ENCODE peak calls at places on chromosomes 7 and 10, in seven cellular contexts. B is prostate gland; Z is heart left ventricle; U is body of pancreas; K is left ventricle myocardium inferior; V is CD8-positive, alpha-beta memory T cell; T is HCT116. C is an unnamed sample. For H3K36me3, the result is how much of the 10 kb centered on the place peaks cover.

GRCh38 chr10:88881922-88882645 is 2.0 kb downstream of the STAMBPL1 start:
- DNase-seq in K (no peak), B (no peak), Z (no peak), T (no peak), V (no peak), U (no peak), C (no peak)

GRCh38 chr7:18461785-18462467 is 33.6 kb upstream of the HDAC9 start:
- DNase-seq in V (no peak), B (no peak), U (no peak), T (no peak), K (no peak), Z (no peak), C (no peak)

GRCh38 chr10:128934492-128934891 is 532.5 kb upstream of the MGMT start:
- DNase-seq in Z (no peak), B (no peak), K (no peak), V (no peak), T (no peak), U (no peak), C (no peak)

GRCh38 chr7:112986256-112987031 is 100.2 kb downstream of the GPR85 start:
- DNase-seq in U (no peak), T (no peak), V (no peak), K (no peak), Z (no peak), B (no peak), C (no peak)

GRCh38 chr10:97096327-97097153 is 89.2 kb downstream of the SLIT1 start:
- DNase-seq in B (no peak), K (peak), Z (peak), U (no peak), T (no peak), V (peak), C (no peak)

GRCh38 chr10:17453377-17454091 is 861 bp downstream of the ST8SIA6 start:
- DNase-seq in V (peak), K (peak), Z (peak), T (no peak), U (peak), B (peak), C (peak)

GRCh38 chr7:113217314-113217713 is 99.0 kb upstream of the SMIM30 start:
- DNase-seq in B (no peak), U (no peak), Z (no peak), K (no peak), T (no peak), V (no peak), C (no peak)

GRCh38 chr10:131494451-131494850 is 182.9 kb upstream of the TCERG1L start:
- DNase-seq in Z (no peak), T (no peak), K (no peak), B (no peak), U (no peak), V (no peak), C (no peak)

GRCh38 chr7:134619627-134620331 is 26.9 kb upstream of the BPGM start:
- DNase-seq in U (no peak), V (no peak), Z (no peak), T (no peak), B (no peak), K (no peak), C (no peak)

GRCh38 chr10:130615463-130615862 is 479.3 kb downstream of the GLRX3 start:
- DNase-seq in U (no peak), Z (no peak), V (no peak), K (no peak), B (no peak), T (no peak), C (no peak)

GRCh38 chr7:116052006-116052405 is 21.4 kb upstream of the TFEC start:
- DNase-seq in K (no peak), U (no peak), Z (no peak), T (no peak), V (no peak), B (no peak), C (no peak)

GRCh38 chr10:36681751-36682633 is 443.4 kb upstream of the ANKRD30A start:
- DNase-seq in Z (no peak), V (no peak), T (no peak), B (no peak), K (no peak), U (no peak), C (no peak)

GRCh38 chr10:64486149-64486548 is 964.9 kb downstream of the REEP3 start:
- DNase-seq in Z (no peak), K (no peak), V (no peak), U (no peak), T (no peak), B (no peak), C (no peak)

GRCh38 chr7:65438593-65438992 is 64.9 kb downstream of the ZNF92 start:
- DNase-seq in T (peak), V (no peak), U (no peak), K (no peak), Z (no peak), B (no peak), C (no peak)

GRCh38 chr7:83410989-83411591 is 237.8 kb downstream of the SEMA3E start:
- DNase-seq in T (peak), B (peak), U (peak), V (no peak), K (no peak), Z (no peak), C (peak)

GRCh38 chr10:8919291-8919690 is 864.8 kb downstream of the GATA3 start:
- DNase-seq in T (no peak), V (no peak), B (no peak), Z (no peak), K (no peak), U (no peak), C (no peak)

GRCh38 chr10:96309631-96310358 is 5.6 kb downstream of the DNTT start:
- DNase-seq in T (no peak), B (no peak), Z (no peak), V (no peak), U (no peak), K (no peak), C (no peak)

GRCh38 chr10:10330481-10330880 is 687.2 kb upstream of the CELF2 start:
- DNase-seq in U (no peak), Z (no peak), B (no peak), K (no peak), T (no peak), V (no peak), C (no peak)

GRCh38 chr7:98251251-98251843 is 685 bp downstream of the TECPR1 start:
- DNase-seq in Z (peak), T (no peak), B (peak), U (no peak), V (peak), K (no peak), C (peak)

GRCh38 chr7:42068554-42069280 is 168.3 kb downstream of the GLI3 start:
- DNase-seq in Z (no peak), K (no peak), T (no peak), V (no peak), B (no peak), U (no peak), C (no peak)

GRCh38 chr7:152144557-152145245 is 119.2 kb downstream of the GALNT11 start:
- DNase-seq in T (no peak), B (no peak), V (no peak), Z (no peak), U (no peak), K (no peak), C (peak)
- H3K36me3 ChIP-seq in T (under half), B (under half), V (under half), Z (under half), U (under half), K (half or more), C (under half)

GRCh38 chr7:1022801-1023465 is 21.4 kb upstream of the GPR146 start:
- DNase-seq in B (no peak), K (no peak), U (no peak), T (no peak), V (no peak), Z (no peak), C (no peak)

GRCh38 chr7:1020849-1021251 is 23.5 kb upstream of the GPR146 start:
- DNase-seq in T (no peak), B (no peak), K (no peak), Z (no peak), V (no peak), U (no peak), C (no peak)

GRCh38 chr7:1022356-1022755 is 22.0 kb upstream of the GPR146 start:
- DNase-seq in K (no peak), B (no peak), Z (no peak), T (no peak), U (no peak), V (no peak), C (no peak)

GRCh38 chr7:1021366-1021765 is 23.0 kb upstream of the GPR146 start:
- DNase-seq in V (no peak), B (no peak), K (no peak), Z (no peak), U (no peak), T (no peak), C (no peak)

DNA sequence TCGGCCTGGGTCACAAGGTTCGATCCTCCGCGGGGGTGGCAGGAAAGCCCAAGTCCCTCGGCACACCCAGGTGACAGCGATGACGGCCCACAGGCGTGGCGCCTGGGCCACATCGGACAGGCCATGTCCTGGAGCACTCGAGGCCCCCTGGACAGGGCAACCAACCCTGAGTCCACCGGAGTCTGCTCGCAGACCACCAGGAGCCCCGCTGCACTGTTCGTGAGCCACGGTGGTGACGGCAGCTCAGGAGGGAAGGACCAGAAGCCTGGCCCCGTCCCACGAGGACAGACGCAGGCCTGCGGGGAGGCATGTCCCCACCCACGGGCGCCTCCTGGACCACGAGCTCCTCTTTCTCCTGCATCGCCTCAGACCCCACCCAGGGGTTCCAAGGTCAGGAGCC is 22.4 kb upstream of the GPR146 start:
- DNase-seq in Z (no peak), T (no peak), V (no peak), K (no peak), U (no peak), B (no peak), C (no peak)
- H3K36me3 ChIP-seq in Z (under half), T (under half), V (under half), K (under half), U (under half), B (under half), C (under half)

GRCh38 chr10:43172645-43173044 is 34.4 kb downstream of the CSGALNACT2 start:
- DNase-seq in B (no peak), T (no peak), K (no peak), V (no peak), U (no peak), Z (no peak), C (no peak)
- H3K36me3 ChIP-seq in B (under half), T (under half), K (half or more), V (under half), U (under half), Z (under half), C (half or more)

DNA sequence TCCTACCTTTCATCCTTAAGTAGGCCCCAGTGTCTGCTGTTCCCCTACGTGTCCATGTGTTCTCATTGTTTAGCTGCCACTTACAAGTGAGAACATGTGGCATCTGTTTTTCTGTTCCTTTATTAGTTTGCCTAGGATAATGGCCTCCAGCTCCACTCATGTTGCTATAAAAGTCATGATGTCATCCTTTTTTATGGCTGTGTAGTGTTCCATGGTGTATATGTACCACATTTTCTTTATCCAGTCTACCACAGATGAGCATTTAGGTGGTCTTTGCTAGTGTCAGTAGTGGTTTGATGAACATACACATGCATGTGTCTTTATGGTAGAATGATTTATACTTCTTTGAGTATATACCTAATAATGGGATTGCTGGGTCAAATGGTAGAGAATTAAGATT is 146.2 kb upstream of the SLC26A5 start:
- DNase-seq in Z (no peak), U (no peak), B (no peak), T (no peak), V (no peak), K (no peak), C (no peak)
- H3K36me3 ChIP-seq in Z (under half), U (under half), B (under half), T (under half), V (under half), K (under half), C (under half)

DNA sequence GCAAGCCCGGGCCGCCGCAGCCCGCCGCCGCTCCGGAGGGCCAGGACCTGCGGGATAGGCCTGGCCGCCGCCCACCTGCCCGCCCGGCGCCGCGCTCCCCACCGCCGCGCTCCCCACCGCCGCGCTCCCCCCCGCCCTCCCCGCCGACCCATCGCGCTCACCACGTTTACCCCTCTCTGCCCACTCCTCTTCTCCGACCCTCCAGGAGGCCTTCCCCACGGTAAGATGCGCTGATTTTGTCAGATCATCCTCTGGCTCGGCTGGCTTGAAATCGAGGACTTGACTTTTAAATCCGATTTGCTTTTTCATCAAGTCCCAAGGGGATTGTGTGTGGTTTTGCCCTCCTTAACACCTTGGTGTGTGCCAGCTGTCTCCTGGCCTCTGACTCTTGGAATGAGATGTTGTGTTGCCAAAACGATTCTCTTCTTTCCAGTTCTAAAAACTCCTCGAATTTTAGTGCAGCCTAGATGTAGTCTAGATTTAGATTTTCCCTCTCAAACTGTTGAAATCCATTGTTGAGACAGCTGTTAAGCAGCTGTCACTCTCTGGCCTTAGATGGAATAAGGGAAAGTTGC is 738 bp downstream of the POM121 start:
- DNase-seq in U (no peak), Z (no peak), V (no peak), B (no peak), T (no peak), K (no peak), C (no peak)
- H3K36me3 ChIP-seq in U (under half), Z (under half), V (under half), B (under half), T (under half), K (under half), C (under half)

DNA sequence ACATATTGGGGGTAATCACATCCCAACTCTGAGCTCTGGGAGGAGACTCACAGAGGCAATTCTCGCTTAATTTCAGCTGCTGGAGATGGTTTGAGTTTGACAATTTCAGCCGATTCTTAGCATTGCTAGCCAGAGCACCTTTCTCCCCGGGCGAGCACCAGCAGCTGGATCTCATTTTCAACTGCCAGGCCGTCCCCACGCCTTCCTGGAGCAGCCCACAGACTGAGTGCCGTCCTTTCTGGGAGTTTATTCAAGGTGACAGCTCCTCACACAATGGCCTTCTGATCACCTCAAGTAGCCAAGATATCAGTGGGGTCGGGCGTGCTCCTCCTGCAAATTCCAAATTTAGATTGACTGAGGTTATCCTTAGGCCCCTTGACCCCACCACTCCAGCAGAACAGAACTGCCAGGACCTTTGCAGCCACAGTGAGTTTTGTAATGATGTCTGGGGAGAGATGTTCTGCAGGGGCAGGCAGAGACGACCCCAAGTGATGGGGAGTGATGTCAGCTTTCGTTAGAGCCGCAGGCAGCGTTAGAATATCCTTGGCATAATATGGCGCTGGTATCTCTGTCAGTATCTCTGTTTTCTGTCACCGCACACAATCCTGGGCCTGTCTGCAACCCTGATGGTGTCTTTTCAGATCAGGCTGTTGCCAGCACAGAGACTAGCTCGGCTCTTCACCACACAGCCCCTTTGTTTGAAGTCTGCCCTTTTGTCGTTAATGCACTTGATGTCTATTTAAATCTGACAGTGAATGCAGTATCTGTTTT is 1083.7 kb downstream of the KCNMA1 start:
- DNase-seq in K (no peak), V (no peak), B (no peak), T (no peak), U (no peak), Z (no peak), C (no peak)
- H3K36me3 ChIP-seq in K (under half), V (under half), B (under half), T (under half), U (under half), Z (under half), C (under half)

DNA sequence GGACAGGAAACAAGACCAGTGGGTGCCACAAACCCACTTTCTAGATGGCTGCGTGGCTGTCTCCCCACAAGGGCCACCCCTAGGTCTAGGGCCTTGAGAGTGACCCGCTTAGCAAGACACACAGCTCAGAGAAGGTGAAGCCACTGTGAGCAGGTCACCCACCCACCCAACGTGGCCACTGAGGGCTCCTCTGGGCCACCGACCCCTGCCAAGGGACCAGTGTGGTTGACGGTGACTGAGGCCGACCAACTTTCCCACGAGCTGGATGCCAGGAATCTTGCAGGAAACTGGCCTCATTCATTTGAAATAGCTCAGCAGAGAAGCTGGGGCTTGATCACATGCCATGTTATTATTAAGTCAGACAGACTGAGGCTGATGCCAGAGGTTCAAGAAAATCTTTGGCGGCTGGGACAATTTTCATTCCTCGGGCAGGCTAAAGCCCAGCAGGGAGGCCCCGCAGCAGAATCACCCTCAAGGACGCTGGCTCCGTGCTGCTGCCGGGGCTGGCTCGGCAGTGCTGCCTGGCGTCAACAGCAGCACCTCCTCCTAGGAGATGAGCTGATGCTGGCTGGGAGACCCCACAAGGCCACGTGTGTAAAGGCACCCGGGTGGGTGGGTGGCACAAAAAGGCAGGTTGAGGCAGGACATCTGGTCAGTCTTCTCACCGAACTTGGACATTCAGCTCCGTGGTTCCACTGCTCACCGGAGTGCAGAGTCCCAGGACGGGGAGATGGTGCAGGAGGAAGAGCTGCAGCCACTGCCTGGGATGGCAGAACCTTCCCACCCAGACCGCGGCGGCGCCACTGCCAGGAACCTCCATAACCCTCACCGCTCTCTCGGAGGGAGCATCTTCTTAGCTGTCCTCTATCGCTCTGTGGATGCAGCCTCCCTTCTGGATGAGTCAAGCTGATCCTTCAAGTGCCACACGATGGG is 57.8 kb downstream of the ZRANB1 start:
- DNase-seq in Z (peak), B (no peak), U (peak), K (peak), V (no peak), T (no peak), C (no peak)
- H3K36me3 ChIP-seq in Z (under half), B (under half), U (under half), K (half or more), V (under half), T (under half), C (under half)

GRCh38 chr10:73780966-73781365 is 882 bp upstream of the CHCHD1 start:
- DNase-seq in B (no peak), V (no peak), K (no peak), Z (no peak), U (no peak), T (no peak), C (peak)
- H3K36me3 ChIP-seq in B (under half), V (under half), K (under half), Z (under half), U (under half), T (under half), C (under half)

DNA sequence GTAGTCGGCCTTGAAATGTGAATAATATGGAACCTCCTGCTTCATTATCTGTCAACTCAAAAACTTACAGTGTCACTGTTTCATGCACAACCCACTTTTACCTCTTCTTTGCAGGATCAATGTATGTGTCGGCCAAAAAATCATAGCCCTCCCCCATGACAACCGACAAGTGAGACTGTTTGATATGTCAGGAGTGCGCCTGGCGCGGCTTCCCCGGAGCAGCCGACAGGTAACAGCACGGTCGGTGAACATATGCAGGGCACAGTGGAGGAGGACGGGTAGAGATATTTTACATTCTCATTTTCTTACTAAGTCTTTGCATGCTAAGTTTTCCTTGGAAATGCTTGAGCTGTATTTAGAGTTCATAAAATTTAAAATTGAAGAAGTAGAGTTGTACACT is 68.6 kb downstream of the WDR37 start:
- DNase-seq in B (no peak), T (no peak), V (no peak), U (no peak), Z (no peak), K (no peak), C (no peak)
- H3K36me3 ChIP-seq in B (under half), T (under half), V (half or more), U (under half), Z (under half), K (half or more), C (half or more)

GRCh38 chr7:55161154-55161687 is 142.4 kb downstream of the EGFR start:
- DNase-seq in U (no peak), V (no peak), B (no peak), Z (no peak), K (no peak), T (no peak), C (no peak)
- H3K36me3 ChIP-seq in U (under half), V (under half), B (under half), Z (under half), K (half or more), T (half or more), C (under half)